ENCODE peak calls at places on chromosome 5, in nine cellular contexts. F, P, Z, R, M, V, Q, N and S are unnamed samples.

GRCh38 chr5:75363726-75364495 is 26.9 kb downstream of the HMGCR start:
- DNase-seq in F (peak), M (no peak), Q (no peak), Z (no peak), V (peak), N (no peak), R (no peak), P (no peak), S (peak)

GRCh38 chr5:173554989-173555705 is 61.3 kb downstream of the BOD1 start:
- DNase-seq in Q (no peak), F (no peak), N (no peak), M (no peak), V (peak), P (no peak), Z (no peak), R (no peak), S (no peak)

GRCh38 chr5:38670878-38671277 is 114.4 kb upstream of the LIFR start:
- DNase-seq in F (peak), V (no peak), N (no peak), R (no peak), Q (no peak), Z (no peak), P (no peak), M (no peak), S (no peak)

GRCh38 chr5:148791334-148791667 is 35.1 kb upstream of the ADRB2 start:
- DNase-seq in M (no peak), F (no peak), Z (no peak), R (no peak), V (no peak), Q (no peak), N (no peak), P (no peak), S (no peak)

GRCh38 chr5:170252109-170252508 is 19.3 kb downstream of the C5orf58 start:
- DNase-seq in F (no peak), V (no peak), Q (no peak), M (no peak), P (no peak), R (no peak), N (no peak), Z (no peak), S (no peak)

GRCh38 chr5:172312286-172312685 is 28.7 kb upstream of the UBTD2 start:
- DNase-seq in P (no peak), R (no peak), M (no peak), Z (no peak), N (no peak), Q (no peak), F (no peak), V (no peak), S (no peak)

GRCh38 chr5:69368458-69369368 is 607 bp downstream of the AK6 start:
- DNase-seq in F (peak), Q (peak), N (no peak), R (no peak), M (peak), P (peak), Z (no peak), V (no peak), S (no peak)

GRCh38 chr5:94618029-94618492 is 343 bp downstream of the KIAA0825 start:
- DNase-seq in M (peak), N (no peak), Z (no peak), F (peak), R (no peak), Q (no peak), P (no peak), V (peak), S (peak)

GRCh38 chr5:128427901-128428300 is 110.1 kb downstream of the FBN2 start:
- DNase-seq in M (no peak), Q (no peak), Z (no peak), P (no peak), N (no peak), V (no peak), R (no peak), F (peak), S (no peak)

GRCh38 chr5:79032031-79032711 is 37.3 kb downstream of the DMGDH start:
- DNase-seq in Q (no peak), Z (no peak), V (no peak), P (no peak), F (peak), M (no peak), N (no peak), R (no peak), S (no peak)

GRCh38 chr5:137142371-137143243 is 356.5 kb downstream of the SPOCK1 start:
- DNase-seq in V (peak), Z (peak), Q (no peak), P (no peak), R (no peak), M (no peak), F (peak), N (no peak), S (peak)

GRCh38 chr5:107869459-107870115 is 198.8 kb upstream of the EFNA5 start:
- DNase-seq in M (no peak), Z (peak), V (no peak), Q (no peak), N (no peak), R (no peak), F (peak), P (no peak), S (no peak)

GRCh38 chr5:116387738-116388137 is 186.9 kb downstream of the SEMA6A start:
- DNase-seq in Q (no peak), N (no peak), P (no peak), Z (no peak), V (no peak), M (no peak), F (no peak), R (no peak), S (no peak)

GRCh38 chr5:158947831-158948230 is 151.9 kb downstream of the EBF1 start:
- DNase-seq in Q (no peak), Z (no peak), P (no peak), F (peak), N (no peak), R (no peak), M (no peak), V (no peak), S (no peak)

GRCh38 chr5:77443670-77444069 is 48.4 kb downstream of the WDR41 start:
- DNase-seq in Z (no peak), V (no peak), M (no peak), F (no peak), Q (no peak), R (no peak), P (no peak), N (no peak), S (no peak)

GRCh38 chr5:132812123-132812948 is 766 bp upstream of the SOWAHA start:
- DNase-seq in V (no peak), Z (no peak), N (peak), Q (no peak), R (no peak), M (no peak), F (no peak), P (no peak), S (peak)

GRCh38 chr5:612498-613424 is 621 bp downstream of the CEP72 start:
- DNase-seq in F (peak), Q (no peak), P (no peak), N (no peak), R (no peak), Z (no peak), M (peak), V (no peak), S (no peak)

GRCh38 chr5:89028579-89029272 is 145.7 kb upstream of the MEF2C start:
- DNase-seq in Q (no peak), F (peak), M (no peak), Z (no peak), R (no peak), P (no peak), N (no peak), V (no peak), S (no peak)

GRCh38 chr5:127878174-127878750 is 175.1 kb downstream of the CCDC192 start:
- DNase-seq in R (no peak), Q (no peak), P (no peak), F (peak), V (peak), M (peak), Z (peak), N (no peak), S (peak)

GRCh38 chr5:3962113-3962512 is 366.5 kb downstream of the IRX1 start:
- DNase-seq in P (no peak), V (no peak), Q (no peak), F (no peak), N (no peak), R (no peak), M (no peak), Z (no peak), S (no peak)

GRCh38 chr5:140136624-140137023 is 10.9 kb downstream of the IGIP start:
- DNase-seq in Z (no peak), Q (no peak), F (no peak), V (no peak), P (no peak), R (no peak), M (no peak), N (no peak), S (no peak)

GRCh38 chr5:432928-433791 is 9.8 kb upstream of the EXOC3 start:
- DNase-seq in V (peak), Z (no peak), P (no peak), F (no peak), Q (no peak), M (no peak), N (no peak), R (no peak), S (no peak)

GRCh38 chr5:53019320-53019719 is 30.2 kb downstream of the ITGA2 start:
- DNase-seq in M (peak), R (no peak), Q (no peak), Z (no peak), N (no peak), V (no peak), P (no peak), F (peak), S (no peak)

GRCh38 chr5:163861670-163862069 is 356.3 kb downstream of the MAT2B start:
- DNase-seq in P (no peak), M (no peak), Z (no peak), F (no peak), Q (no peak), N (no peak), V (no peak), R (no peak), S (no peak)

GRCh38 chr5:159515909-159516415 is 185.7 kb upstream of the IL12B start:
- DNase-seq in M (peak), Q (peak), R (peak), F (peak), Z (no peak), P (peak), V (peak), N (peak), S (peak)

GRCh38 chr5:142098275-142098674 is 10.3 kb upstream of the NDFIP1 start:
- DNase-seq in Q (no peak), N (no peak), R (no peak), V (no peak), Z (no peak), P (no peak), F (no peak), M (no peak), S (no peak)

GRCh38 chr5:102450313-102450990 is 48.3 kb downstream of the SLCO6A1 start:
- DNase-seq in P (no peak), Q (no peak), V (no peak), N (no peak), F (peak), R (no peak), Z (no peak), M (peak), S (peak)

GRCh38 chr5:39274388-39275085 is 55.2 kb upstream of the FYB1 start:
- DNase-seq in M (peak), F (peak), Z (no peak), V (no peak), Q (peak), P (no peak), N (peak), R (no peak), S (no peak)

GRCh38 chr5:145483211-145483610 is 351.9 kb downstream of the PRELID2 start:
- DNase-seq in N (no peak), Z (no peak), R (no peak), V (no peak), P (no peak), F (peak), Q (no peak), M (no peak), S (no peak)

GRCh38 chr5:132263548-132264261 is 6.2 kb downstream of the PDLIM4 start:
- DNase-seq in F (peak), R (no peak), Q (no peak), N (no peak), M (no peak), V (no peak), P (no peak), Z (no peak), S (peak)